ENCODE peak calls at places on chromosomes 16 and 17, in ten cellular contexts. M is left lung; A is cardiac muscle cell; Z is GM12892; Y is activated T-cell treated with anti-CD3 and anti-CD28 coated beads, Interleukin-2, amount 50 U/mL, for 1 hour; I is activated T-helper 1 cell treated with anti-CD3 and anti-CD28 coated beads, Interleukin-12 subunit alpha, Interleukin-12 subunit beta, Interleukin-2, Interleukin-4 antibody, amounts not matched to agents 30 ng/mL and 10 ng/mL and 1 ng/mL, durations not matched to agents 14 hours and 24 hours and 36 hours; K is DMS 273 treated with DMSO at 0.1 percent for 48 hours; N is neuronal stem cell; U is HuH-7; X is AG04450. Q is an unnamed sample.

GRCh38 chr17:2755941-2756724 is 6.7 kb upstream of the CCDC92B start:
- DNase-seq in M (no peak), A (peak; percentile 74), Z (no peak), Y (no peak), I (no peak), K (no peak), N (peak; percentile 48), U (peak; percentile 59), X (no peak), Q (no peak)

GRCh38 chr17:5583426-5584382 is 605 bp downstream of the NLRP1 start:
- DNase-seq in M (no peak), A (no peak), Z (peak; percentile 31), Y (no peak), I (no peak), K (no peak), N (no peak), U (no peak), X (no peak), Q (no peak)

GRCh38 chr16:24013733-24014645 is 178.2 kb downstream of the PRKCB start:
- DNase-seq in M (peak; percentile 44), A (no peak), Z (peak; percentile 57), Y (peak; percentile 54), I (peak; percentile 51), K (no peak), N (no peak), U (no peak), X (no peak), Q (no peak)

GRCh38 chr16:19853973-19854876 is 30.4 kb downstream of the GPRC5B start:
- DNase-seq in M (no peak), A (no peak), Z (no peak), Y (no peak), I (no peak), K (no peak), N (no peak), U (no peak), X (no peak), Q (no peak)

GRCh38 chr16:58019866-58020538 is 5.6 kb upstream of the MMP15 start:
- DNase-seq in M (no peak), A (no peak), Z (no peak), Y (no peak), I (no peak), K (no peak), N (no peak), U (no peak), X (no peak), Q (no peak)

GRCh38 chr17:52831536-52831935 is 673.0 kb upstream of the CA10 start:
- DNase-seq in M (no peak), A (no peak), Z (no peak), Y (no peak), I (no peak), K (no peak), N (no peak), U (no peak), X (no peak), Q (no peak)

GRCh38 chr16:73082608-73083007 is 34.7 kb upstream of the ZFHX3 start:
- DNase-seq in M (no peak), A (no peak), Z (no peak), Y (no peak), I (no peak), K (no peak), N (no peak), U (no peak), X (peak; percentile 81), Q (peak; percentile 81)

GRCh38 chr17:64331946-64332493 is 58.6 kb downstream of the PECAM1 start:
- DNase-seq in M (peak; percentile 80), A (no peak), Z (no peak), Y (no peak), I (no peak), K (no peak), N (no peak), U (no peak), X (no peak), Q (no peak)

GRCh38 chr17:6639014-6639650 is 1.4 kb downstream of the KIAA0753 start:
- DNase-seq in M (no peak), A (no peak), Z (no peak), Y (no peak), I (no peak), K (no peak), N (no peak), U (no peak), X (no peak), Q (no peak)

GRCh38 chr17:40448639-40449261 is 5.5 kb downstream of the IGFBP4 start:
- DNase-seq in M (peak; percentile 83), A (no peak), Z (no peak), Y (no peak), I (no peak), K (no peak), N (no peak), U (peak; percentile 34), X (no peak), Q (no peak)

GRCh38 chr17:82357394-82357793 is 1.7 kb upstream of the TEX19 start:
- DNase-seq in M (no peak), A (no peak), Z (no peak), Y (no peak), I (no peak), K (no peak), N (no peak), U (no peak), X (no peak), Q (no peak)

GRCh38 chr17:29291163-29291752 is 2.7 kb downstream of the NUFIP2 start:
- DNase-seq in M (no peak), A (peak; percentile 65), Z (peak; percentile 23), Y (no peak), I (peak; percentile 20), K (peak; percentile 36), N (peak; percentile 48), U (peak; percentile 56), X (peak; percentile 18), Q (peak; percentile 24)

GRCh38 chr17:1999557-2000251 is 25.4 kb downstream of the RTN4RL1 start:
- DNase-seq in M (peak; percentile 55), A (peak; percentile 86), Z (no peak), Y (no peak), I (no peak), K (no peak), N (peak; percentile 66), U (peak; percentile 48), X (no peak), Q (no peak)

GRCh38 chr17:49231563-49231894 is 942 bp upstream of the PHOSPHO1 start:
- DNase-seq in M (no peak), A (no peak), Z (no peak), Y (no peak), I (no peak), K (no peak), N (no peak), U (no peak), X (no peak), Q (no peak)

GRCh38 chr16:8647721-8648318 is 26.3 kb downstream of the METTL22 start:
- DNase-seq in M (no peak), A (no peak), Z (no peak), Y (no peak), I (no peak), K (no peak), N (no peak), U (no peak), X (no peak), Q (no peak)

GRCh38 chr17:52762794-52763167 is 604.3 kb upstream of the CA10 start:
- DNase-seq in M (no peak), A (no peak), Z (no peak), Y (no peak), I (no peak), K (no peak), N (no peak), U (no peak), X (no peak), Q (no peak)

GRCh38 chr17:16255481-16255901 is 38.5 kb downstream of the PIGL start:
- DNase-seq in M (peak; percentile 65), A (peak; percentile 66), Z (no peak), Y (no peak), I (no peak), K (no peak), N (peak; percentile 15), U (no peak), X (no peak), Q (no peak)

GRCh38 chr17:75152971-75153853 is 1.1 kb downstream of the JPT1 start:
- DNase-seq in M (peak; percentile 43), A (peak; percentile 38), Z (no peak), Y (peak; percentile 31), I (peak; percentile 12), K (no peak), N (no peak), U (no peak), X (no peak), Q (no peak)